ENCODE peak calls at places on chromosomes 12 and 14, in five cellular contexts. D is fibroblast of mammary gland, H is fibroblast of lung, Q is LHCN-M2, R is PC-3. A is an unnamed sample.

GRCh38 chr12:41189395-41190251 is 1.5 kb downstream of the PDZRN4 start:
- DNase-seq in H (no peak), R (no peak), Q (no peak), D (peak), A (no peak)

GRCh38 chr12:131682511-131682895 is 28.4 kb upstream of the SFSWAP start:
- DNase-seq in D (no peak), H (no peak), R (no peak), Q (peak), A (no peak)

GRCh38 chr14:105468621-105469241 is 5.9 kb upstream of the CRIP2 start:
- DNase-seq in D (no peak), Q (no peak), R (no peak), H (no peak), A (no peak)

GRCh38 chr12:531951-532585 is 72.3 kb downstream of the B4GALNT3 start:
- DNase-seq in Q (no peak), D (no peak), R (no peak), H (peak), A (no peak)

GRCh38 chr12:91177380-91177779 is 5.2 kb downstream of the DCN start:
- DNase-seq in Q (no peak), R (no peak), H (peak), D (no peak), A (no peak)

GRCh38 chr12:120758798-120759590 is 33.4 kb downstream of the ACADS start:
- DNase-seq in D (no peak), H (no peak), Q (no peak), R (no peak), A (no peak)

GRCh38 chr12:12492547-12492946 is 70.1 kb downstream of the DUSP16 start:
- DNase-seq in R (no peak), H (no peak), D (no peak), Q (no peak), A (no peak)

GRCh38 chr14:104843442-104844305 is 21.4 kb upstream of the CEP170B start:
- DNase-seq in R (no peak), H (no peak), Q (no peak), D (no peak), A (no peak)

GRCh38 chr12:121795029-121795977 is 1.8 kb upstream of the RHOF start:
- DNase-seq in R (peak), D (peak), Q (peak), H (peak), A (peak)

GRCh38 chr12:51818567-51819300 is 29.8 kb downstream of the FIGNL2 start:
- DNase-seq in Q (peak), H (peak), D (peak), R (peak), A (no peak)

GRCh38 chr14:55850803-55851202 is 267.4 kb upstream of the PELI2 start:
- DNase-seq in Q (peak), R (peak), D (peak), H (peak), A (no peak)

GRCh38 chr12:108157856-108158255 is 28.8 kb downstream of the WSCD2 start:
- DNase-seq in H (no peak), Q (no peak), D (no peak), R (no peak), A (no peak)

A was measured in Caki2.